ENCODE peak calls at places on chromosomes 4 and X, in ten cellular contexts. M is endothelial cell of umbilical vein, D is A549, I is HepG2, X is GM23248, U is H1, Y is neuronal stem cell, P is Karpas-422, J is K562, R is PC-3. Z is an unnamed sample.

GRCh38 chr4:180923476-180923875 is 1319.7 kb upstream of the TENM3 start:
- DNase-seq in M (no peak), D (no peak), I (no peak), X (peak), U (no peak), Y (no peak), P (no peak), J (no peak), R (peak), Z (no peak)

GRCh38 chr4:139177049-139177887 is at the start of gene ELF2:
- DNase-seq in M (peak), D (peak), I (peak), X (peak), U (no peak), Y (peak), P (peak), J (peak), R (peak), Z (peak)

GRCh38 chr4:122666527-122667245 is 45.8 kb upstream of the IL21 start:
- DNase-seq in M (peak), D (peak), I (no peak), X (peak), U (no peak), Y (no peak), P (no peak), J (no peak), R (peak), Z (no peak)

GRCh38 chr4:95867919-95868318 is 28.0 kb downstream of the PDHA2 start:
- DNase-seq in M (peak), D (no peak), I (no peak), X (peak), U (no peak), Y (no peak), P (peak), J (peak), R (peak), Z (peak)

GRCh38 chrX:12791253-12792228 is at the start of gene PRPS2:
- DNase-seq in M (peak), D (peak), I (peak), X (peak), U (no peak), Y (peak), P (peak), J (peak), R (peak), Z (peak)

GRCh38 chr4:80237992-80238391 is 28.5 kb upstream of the FGF5 start:
- DNase-seq in M (peak), D (no peak), I (no peak), X (peak), U (no peak), Y (no peak), P (no peak), J (no peak), R (peak), Z (no peak)

GRCh38 chrX:114650351-114650750 is 66.5 kb downstream of the HTR2C start:
- DNase-seq in M (no peak), D (no peak), I (no peak), X (peak), U (no peak), Y (no peak), P (no peak), J (no peak), R (no peak), Z (no peak)

GRCh38 chrX:137405449-137406140 is 160.3 kb upstream of the ZIC3 start:
- DNase-seq in M (no peak), D (no peak), I (no peak), X (no peak), U (no peak), Y (no peak), P (no peak), J (no peak), R (no peak), Z (no peak)

GRCh38 chrX:22059800-22060199 is 27.7 kb downstream of the PHEX start:
- DNase-seq in M (no peak), D (no peak), I (no peak), X (no peak), U (no peak), Y (no peak), P (no peak), J (no peak), R (no peak), Z (no peak)

GRCh38 chr4:142088906-142089305 is 452.5 kb downstream of the IL15 start:
- DNase-seq in M (no peak), D (no peak), I (no peak), X (peak), U (no peak), Y (no peak), P (no peak), J (no peak), R (no peak), Z (no peak)

DNA sequence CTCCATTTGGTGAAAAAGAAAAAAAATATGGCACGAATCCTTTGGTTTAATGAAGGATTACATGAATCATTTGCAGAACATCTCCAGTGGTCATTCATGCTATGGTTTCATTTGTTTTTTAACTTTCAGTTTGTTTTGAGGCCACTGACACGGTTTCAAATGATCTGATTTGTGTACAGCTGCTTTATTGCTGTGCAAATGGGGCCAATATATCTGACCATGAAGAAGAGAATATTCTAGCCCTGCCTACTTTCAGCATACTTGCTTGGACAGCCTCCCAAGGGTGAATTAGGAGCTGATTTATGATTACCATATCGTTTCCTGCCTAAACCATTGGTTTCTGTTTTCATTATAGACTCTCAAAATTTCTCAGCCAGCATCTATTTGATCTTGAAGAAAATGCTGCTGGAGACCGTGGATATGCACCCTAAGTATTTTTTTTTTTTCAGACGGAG is 30.7 kb downstream of the SPARCL1 start:
- DNase-seq in M (no peak), D (no peak), I (no peak), X (peak), U (no peak), Y (no peak), P (no peak), J (no peak), R (no peak), Z (no peak)
- H3K4me2 ChIP-seq in M (no peak), D (no peak), I (peak), X (peak), U (no peak), Y (no peak), P (peak), J (no peak), R (peak), Z (no peak)

GRCh38 chr4:114081783-114082182 is 102.3 kb upstream of the ARSJ start:
- DNase-seq in M (no peak), D (no peak), I (no peak), X (no peak), U (no peak), Y (no peak), P (no peak), J (no peak), R (no peak), Z (no peak)

GRCh38 chr4:114077610-114078009 is 98.2 kb upstream of the ARSJ start:
- DNase-seq in M (peak), D (no peak), I (no peak), X (peak), U (no peak), Y (no peak), P (no peak), J (no peak), R (peak), Z (no peak)

GRCh38 chr4:114072781-114073180 is 93.3 kb upstream of the ARSJ start:
- DNase-seq in M (no peak), D (no peak), I (no peak), X (no peak), U (no peak), Y (no peak), P (no peak), J (no peak), R (no peak), Z (no peak)

GRCh38 chr4:114078636-114079035 is 99.2 kb upstream of the ARSJ start:
- DNase-seq in M (no peak), D (no peak), I (no peak), X (peak), U (no peak), Y (no peak), P (no peak), J (no peak), R (no peak), Z (no peak)

GRCh38 chr4:114076865-114077264 is 97.4 kb upstream of the ARSJ start:
- DNase-seq in M (peak), D (no peak), I (no peak), X (peak), U (no peak), Y (no peak), P (no peak), J (no peak), R (peak), Z (no peak)
- H3K4me2 ChIP-seq in M (peak), D (no peak), I (no peak), X (peak), U (no peak), Y (no peak), P (no peak), J (no peak), R (peak), Z (no peak)

GRCh38 chr4:40306991-40307390 is 28.1 kb upstream of the CHRNA9 start:
- DNase-seq in M (no peak), D (no peak), I (no peak), X (no peak), U (no peak), Y (no peak), P (peak), J (no peak), R (no peak), Z (no peak)
- H3K4me2 ChIP-seq in M (no peak), D (no peak), I (no peak), X (no peak), U (no peak), Y (no peak), P (peak), J (no peak), R (no peak), Z (no peak)

DNA sequence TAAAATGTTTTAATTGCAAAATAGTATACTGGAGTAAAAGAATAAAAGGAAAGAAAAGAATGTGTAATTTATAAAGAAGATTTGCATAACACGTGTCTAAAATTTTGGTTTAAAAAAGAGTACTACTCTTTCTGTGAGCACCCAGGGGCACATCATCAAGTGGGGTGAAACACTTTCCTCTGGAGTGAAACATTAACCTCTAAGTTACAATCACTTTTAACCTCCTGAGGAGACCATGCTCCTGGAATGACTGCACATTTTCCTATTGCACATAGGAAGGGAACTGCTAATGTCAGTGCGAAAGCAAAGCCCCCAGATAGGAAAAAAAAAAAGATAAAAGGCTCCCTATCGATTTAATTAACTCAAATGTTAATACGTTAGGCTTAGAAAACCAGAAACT is 13.3 kb downstream of the VEGFC start:
- DNase-seq in M (no peak), D (no peak), I (no peak), X (no peak), U (no peak), Y (no peak), P (no peak), J (no peak), R (no peak), Z (no peak)
- H3K4me2 ChIP-seq in M (no peak), D (peak), I (no peak), X (no peak), U (no peak), Y (no peak), P (no peak), J (no peak), R (peak), Z (no peak)

GRCh38 chr4:184099033-184099432 is 118.6 kb downstream of the ENPP6 start:
- DNase-seq in M (no peak), D (no peak), I (no peak), X (no peak), U (no peak), Y (no peak), P (no peak), J (no peak), R (no peak), Z (no peak)
- H3K4me2 ChIP-seq in M (no peak), D (no peak), I (no peak), X (no peak), U (no peak), Y (no peak), P (no peak), J (no peak), R (no peak), Z (no peak)

GRCh38 chr4:111070390-111070789 is 447.5 kb upstream of the PITX2 start:
- DNase-seq in M (no peak), D (no peak), I (no peak), X (peak), U (no peak), Y (no peak), P (no peak), J (no peak), R (no peak), Z (no peak)

GRCh38 chr4:111066887-111067286 is 444.0 kb upstream of the PITX2 start:
- DNase-seq in M (no peak), D (no peak), I (no peak), X (peak), U (no peak), Y (no peak), P (no peak), J (no peak), R (no peak), Z (peak)

GRCh38 chr4:111066447-111066846 is 443.6 kb upstream of the PITX2 start:
- DNase-seq in M (no peak), D (no peak), I (no peak), X (peak), U (no peak), Y (no peak), P (no peak), J (no peak), R (no peak), Z (no peak)

GRCh38 chr4:111066001-111066400 is 443.1 kb upstream of the PITX2 start:
- DNase-seq in M (no peak), D (no peak), I (no peak), X (peak), U (no peak), Y (no peak), P (no peak), J (no peak), R (no peak), Z (no peak)

GRCh38 chr4:111064342-111064993 is 441.6 kb upstream of the PITX2 start:
- DNase-seq in M (no peak), D (peak), I (no peak), X (peak), U (peak), Y (no peak), P (no peak), J (no peak), R (peak), Z (no peak)
- H3K4me2 ChIP-seq in M (no peak), D (peak), I (no peak), X (peak), U (no peak), Y (no peak), P (no peak), J (no peak), R (no peak), Z (no peak)

GRCh38 chrX:8657883-8658282 is 74.1 kb downstream of the ANOS1 start:
- DNase-seq in M (no peak), D (no peak), I (no peak), X (no peak), U (no peak), Y (no peak), P (no peak), J (no peak), R (no peak), Z (no peak)

GRCh38 chrX:8668797-8669196 is 63.1 kb downstream of the ANOS1 start:
- DNase-seq in M (peak), D (no peak), I (no peak), X (no peak), U (no peak), Y (no peak), P (no peak), J (no peak), R (no peak), Z (peak)

GRCh38 chrX:8663325-8663724 is 68.6 kb downstream of the ANOS1 start:
- DNase-seq in M (peak), D (no peak), I (no peak), X (no peak), U (no peak), Y (no peak), P (no peak), J (no peak), R (peak), Z (no peak)
- H3K4me2 ChIP-seq in M (no peak), D (no peak), I (no peak), X (no peak), U (no peak), Y (no peak), P (no peak), J (no peak), R (no peak), Z (no peak)

GRCh38 chr4:140924761-140925392 is 168.7 kb upstream of the TBC1D9 start:
- DNase-seq in M (no peak), D (no peak), I (no peak), X (no peak), U (no peak), Y (no peak), P (no peak), J (no peak), R (no peak), Z (no peak)
- H3K4me2 ChIP-seq in M (no peak), D (no peak), I (no peak), X (no peak), U (peak), Y (no peak), P (no peak), J (no peak), R (no peak), Z (no peak)

DNA sequence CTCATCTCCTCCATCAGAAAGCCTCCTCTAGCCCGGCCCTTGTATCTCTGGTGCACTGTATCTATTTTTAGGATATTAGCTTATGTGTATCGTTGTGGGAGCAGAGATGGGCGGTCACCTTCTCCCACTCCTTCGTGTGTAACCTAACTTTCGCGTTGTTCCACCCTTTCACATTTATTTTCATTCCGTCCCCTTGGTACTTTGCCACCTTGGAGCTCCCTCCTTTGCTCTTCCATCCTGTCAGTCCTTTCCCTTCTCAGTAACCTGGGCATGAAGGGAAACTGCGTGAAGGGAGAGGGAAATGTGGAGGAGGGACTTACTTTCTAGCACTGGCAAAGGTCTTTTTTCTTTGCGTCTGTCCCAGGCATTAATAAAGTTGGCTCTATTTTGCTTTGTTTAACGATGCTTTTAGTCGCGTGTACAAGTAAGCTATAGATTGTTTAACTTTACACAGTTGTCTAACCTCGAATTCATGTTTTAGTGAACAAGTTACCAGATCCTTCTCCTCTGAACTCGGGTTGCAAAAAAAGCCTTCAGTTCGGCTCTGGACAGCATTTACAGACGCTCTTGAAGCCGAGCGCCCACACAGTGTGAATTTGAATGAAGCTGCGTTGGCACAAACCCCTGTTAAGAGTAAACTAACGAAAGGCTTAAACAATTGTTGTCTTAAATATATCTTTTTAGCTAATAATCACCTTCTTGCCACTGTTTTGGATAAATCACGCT is 3.9 kb downstream of the PCDH10 start:
- DNase-seq in M (peak), D (no peak), I (no peak), X (peak), U (no peak), Y (no peak), P (no peak), J (no peak), R (no peak), Z (peak)
- H3K4me2 ChIP-seq in M (peak), D (peak), I (no peak), X (peak), U (peak), Y (peak), P (no peak), J (peak), R (no peak), Z (peak)